ENCODE peak calls at places on chromosome 5, in five cellular contexts. G is right cardiac atrium; F is pancreas; E is activated CD4-positive, CD25-positive, alpha-beta regulatory T cell; Y is nephron progenitor cell. H is an unnamed sample.

GRCh38 chr5:39076757-39077475 is 2.7 kb upstream of the RICTOR start:
- DNase-seq in F (no peak), G (no peak), E (no peak), Y (no peak), H (no peak)

GRCh38 chr5:83718195-83718825 is 2.3 kb downstream of the HAPLN1 start:
- DNase-seq in E (no peak), Y (peak), G (peak), F (no peak), H (no peak)

GRCh38 chr5:97480313-97480712 is 297.3 kb upstream of the RIOK2 start:
- DNase-seq in E (no peak), Y (no peak), F (no peak), G (no peak), H (no peak)

GRCh38 chr5:38738898-38739743 is 106.7 kb upstream of the OSMR start:
- DNase-seq in E (no peak), Y (no peak), F (no peak), G (no peak), H (no peak)

GRCh38 chr5:141519605-141520288 is 30.9 kb downstream of the PCDHGC5 start:
- DNase-seq in G (no peak), E (no peak), Y (no peak), F (no peak), H (no peak)

GRCh38 chr5:2193142-2193922 is 310.6 kb upstream of the IRX4 start:
- DNase-seq in E (no peak), G (no peak), Y (no peak), F (no peak), H (no peak)

GRCh38 chr5:133783481-133783880 is 171.1 kb upstream of the FSTL4 start:
- DNase-seq in G (no peak), F (no peak), Y (no peak), E (no peak), H (no peak)

GRCh38 chr5:157464518-157465171 is 4.6 kb downstream of the NIPAL4 start:
- DNase-seq in F (no peak), G (peak), Y (no peak), E (peak), H (no peak)

GRCh38 chr5:179316111-179316551 is 29.1 kb downstream of the ADAMTS2 start:
- DNase-seq in E (no peak), Y (no peak), G (peak), F (no peak), H (peak)

H was measured in mucosa of descending colon.